ENCODE peak calls at places on chromosomes 5 and 9, in nine cellular contexts. One of them, this sample, is unnamed.

GRCh38 chr9:112750767-112751058 is 153 bp downstream of the SNX30 start:
- DNase-seq in ovary: no peak
- DNase-seq in AG04449: no peak
- DNase-seq in progenitor cell of endocrine pancreas: no peak
- DNase-seq in CD8-positive, alpha-beta T cell: no peak
- DNase-seq in heart left ventricle: no peak
- DNase-seq in SK-N-SH: no peak
- DNase-seq in GM12864: no peak
- DNase-seq in endodermal cell: no peak
- DNase-seq in this sample: no peak

GRCh38 chr9:108569624-108570023 is 286.2 kb downstream of the ACTL7B start:
- DNase-seq in ovary: no peak
- DNase-seq in AG04449: no peak
- DNase-seq in progenitor cell of endocrine pancreas: no peak
- DNase-seq in CD8-positive, alpha-beta T cell: no peak
- DNase-seq in heart left ventricle: no peak
- DNase-seq in SK-N-SH: no peak
- DNase-seq in GM12864: no peak
- DNase-seq in endodermal cell: no peak
- DNase-seq in this sample: peak

GRCh38 chr9:126699401-126699851 is 85.7 kb downstream of the LMX1B start:
- DNase-seq in ovary: no peak
- DNase-seq in AG04449: no peak
- DNase-seq in progenitor cell of endocrine pancreas: no peak
- DNase-seq in CD8-positive, alpha-beta T cell: no peak
- DNase-seq in heart left ventricle: no peak
- DNase-seq in SK-N-SH: peak
- DNase-seq in GM12864: no peak
- DNase-seq in endodermal cell: peak
- DNase-seq in this sample: no peak

GRCh38 chr5:95730730-95731570 is at the start of gene RHOBTB3:
- DNase-seq in ovary: peak
- DNase-seq in AG04449: peak
- DNase-seq in progenitor cell of endocrine pancreas: peak
- DNase-seq in CD8-positive, alpha-beta T cell: peak
- DNase-seq in heart left ventricle: peak
- DNase-seq in SK-N-SH: peak
- DNase-seq in GM12864: no peak
- DNase-seq in endodermal cell: peak
- DNase-seq in this sample: peak

GRCh38 chr5:159091051-159091450 is 8.7 kb downstream of the EBF1 start:
- DNase-seq in ovary: no peak
- DNase-seq in AG04449: no peak
- DNase-seq in progenitor cell of endocrine pancreas: no peak
- DNase-seq in CD8-positive, alpha-beta T cell: no peak
- DNase-seq in heart left ventricle: no peak
- DNase-seq in SK-N-SH: no peak
- DNase-seq in GM12864: no peak
- DNase-seq in endodermal cell: no peak
- DNase-seq in this sample: no peak

GRCh38 chr5:72137826-72138409 is 30.6 kb downstream of the MAP1B start:
- DNase-seq in ovary: no peak
- DNase-seq in AG04449: no peak
- DNase-seq in progenitor cell of endocrine pancreas: no peak
- DNase-seq in CD8-positive, alpha-beta T cell: no peak
- DNase-seq in heart left ventricle: no peak
- DNase-seq in SK-N-SH: no peak
- DNase-seq in GM12864: no peak
- DNase-seq in endodermal cell: no peak
- DNase-seq in this sample: no peak

GRCh38 chr5:72829707-72830106 is 13.2 kb downstream of the TNPO1 start:
- DNase-seq in ovary: no peak
- DNase-seq in AG04449: no peak
- DNase-seq in progenitor cell of endocrine pancreas: no peak
- DNase-seq in CD8-positive, alpha-beta T cell: no peak
- DNase-seq in heart left ventricle: no peak
- DNase-seq in SK-N-SH: no peak
- DNase-seq in GM12864: no peak
- DNase-seq in endodermal cell: no peak
- DNase-seq in this sample: no peak

GRCh38 chr5:35183243-35183955 is 46.9 kb downstream of the PRLR start:
- DNase-seq in ovary: peak
- DNase-seq in AG04449: no peak
- DNase-seq in progenitor cell of endocrine pancreas: no peak
- DNase-seq in CD8-positive, alpha-beta T cell: no peak
- DNase-seq in heart left ventricle: no peak
- DNase-seq in SK-N-SH: peak
- DNase-seq in GM12864: no peak
- DNase-seq in endodermal cell: peak
- DNase-seq in this sample: peak

GRCh38 chr9:137318976-137319375 is 16.9 kb upstream of the NRARP start:
- DNase-seq in ovary: peak
- DNase-seq in AG04449: no peak
- DNase-seq in progenitor cell of endocrine pancreas: peak
- DNase-seq in CD8-positive, alpha-beta T cell: no peak
- DNase-seq in heart left ventricle: peak
- DNase-seq in SK-N-SH: peak
- DNase-seq in GM12864: no peak
- DNase-seq in endodermal cell: peak
- DNase-seq in this sample: no peak

GRCh38 chr5:139181835-139182452 is 16.2 kb downstream of the SIL1 start:
- DNase-seq in ovary: peak
- DNase-seq in AG04449: no peak
- DNase-seq in progenitor cell of endocrine pancreas: no peak
- DNase-seq in CD8-positive, alpha-beta T cell: no peak
- DNase-seq in heart left ventricle: no peak
- DNase-seq in SK-N-SH: no peak
- DNase-seq in GM12864: no peak
- DNase-seq in endodermal cell: no peak
- DNase-seq in this sample: peak

GRCh38 chr9:111013250-111013649 is 25.0 kb downstream of the LPAR1 start:
- DNase-seq in ovary: no peak
- DNase-seq in AG04449: no peak
- DNase-seq in progenitor cell of endocrine pancreas: no peak
- DNase-seq in CD8-positive, alpha-beta T cell: no peak
- DNase-seq in heart left ventricle: no peak
- DNase-seq in SK-N-SH: no peak
- DNase-seq in GM12864: no peak
- DNase-seq in endodermal cell: no peak
- DNase-seq in this sample: no peak

GRCh38 chr5:36079200-36079761 is 12.6 kb upstream of the UGT3A2 start:
- DNase-seq in ovary: no peak
- DNase-seq in AG04449: no peak
- DNase-seq in progenitor cell of endocrine pancreas: no peak
- DNase-seq in CD8-positive, alpha-beta T cell: no peak
- DNase-seq in heart left ventricle: no peak
- DNase-seq in SK-N-SH: peak
- DNase-seq in GM12864: peak
- DNase-seq in endodermal cell: peak
- DNase-seq in this sample: peak

GRCh38 chr5:79513519-79514390 is at the start of gene HOMER1:
- DNase-seq in ovary: peak
- DNase-seq in AG04449: no peak
- DNase-seq in progenitor cell of endocrine pancreas: peak
- DNase-seq in CD8-positive, alpha-beta T cell: peak
- DNase-seq in heart left ventricle: peak
- DNase-seq in SK-N-SH: peak
- DNase-seq in GM12864: peak
- DNase-seq in endodermal cell: peak
- DNase-seq in this sample: peak

DNA sequence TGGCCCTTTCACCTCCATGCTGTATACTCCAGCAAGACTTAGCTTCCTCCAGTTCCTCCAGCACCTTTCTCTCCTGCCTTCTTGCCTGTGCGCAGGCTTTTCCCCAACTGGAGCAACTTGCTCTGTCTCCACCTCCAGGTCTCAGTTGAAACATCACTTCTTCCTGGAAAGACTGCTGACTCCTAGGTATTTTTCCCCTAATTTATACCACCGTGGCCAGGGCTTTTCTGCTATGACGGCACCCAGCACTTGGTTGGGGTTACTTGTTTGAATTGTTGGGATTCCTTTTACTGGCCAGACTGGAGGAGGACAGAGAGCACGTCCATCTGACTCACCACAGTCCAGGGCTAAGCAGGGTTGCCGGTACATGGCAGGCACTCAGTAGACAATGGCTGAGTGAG is 67.5 kb downstream of the KCNIP1 start:
- DNase-seq in ovary: no peak
- DNase-seq in AG04449: peak
- DNase-seq in progenitor cell of endocrine pancreas: no peak
- DNase-seq in CD8-positive, alpha-beta T cell: no peak
- DNase-seq in heart left ventricle: no peak
- DNase-seq in SK-N-SH: no peak
- DNase-seq in GM12864: no peak
- DNase-seq in endodermal cell: peak
- DNase-seq in this sample: peak
- TF ChIP-seq CTCF in ovary: no peak
- TF ChIP-seq CTCF in AG04449: no peak
- TF ChIP-seq CTCF in progenitor cell of endocrine pancreas: no peak
- TF ChIP-seq CTCF in CD8-positive, alpha-beta T cell: no peak
- TF ChIP-seq CTCF in heart left ventricle: no peak
- TF ChIP-seq CTCF in SK-N-SH: no peak
- TF ChIP-seq CTCF in GM12864: no peak
- TF ChIP-seq CTCF in endodermal cell: peak
- TF ChIP-seq CTCF in this sample: no peak

GRCh38 chr5:9545959-9546851 is at the start of gene SEMA5A:
- DNase-seq in ovary: peak
- DNase-seq in AG04449: no peak
- DNase-seq in progenitor cell of endocrine pancreas: peak
- DNase-seq in CD8-positive, alpha-beta T cell: peak
- DNase-seq in heart left ventricle: peak
- DNase-seq in SK-N-SH: peak
- DNase-seq in GM12864: no peak
- DNase-seq in endodermal cell: peak
- DNase-seq in this sample: peak
- TF ChIP-seq CTCF in ovary: no peak
- TF ChIP-seq CTCF in AG04449: peak
- TF ChIP-seq CTCF in progenitor cell of endocrine pancreas: no peak
- TF ChIP-seq CTCF in CD8-positive, alpha-beta T cell: no peak
- TF ChIP-seq CTCF in heart left ventricle: no peak
- TF ChIP-seq CTCF in SK-N-SH: no peak
- TF ChIP-seq CTCF in GM12864: no peak
- TF ChIP-seq CTCF in endodermal cell: peak
- TF ChIP-seq CTCF in this sample: no peak

DNA sequence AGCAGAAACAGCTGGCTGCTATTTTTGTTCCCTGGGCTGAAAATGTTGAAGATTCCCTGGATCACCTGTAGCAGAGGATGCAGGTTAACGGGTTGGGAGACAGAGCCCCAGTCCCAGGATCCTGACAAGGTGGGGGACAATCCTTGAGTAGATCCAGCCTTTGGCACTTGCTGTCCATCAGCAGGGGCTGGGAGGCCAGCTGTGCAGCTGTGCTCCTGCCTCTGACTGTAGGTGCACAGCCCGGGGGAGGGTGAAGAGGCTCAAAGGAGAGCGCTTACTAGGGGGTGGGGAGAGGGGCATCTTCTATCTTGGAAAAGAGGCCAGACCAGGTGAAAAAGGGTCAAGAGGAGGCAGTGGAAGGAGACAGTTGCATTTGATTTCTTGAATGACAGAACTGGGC is 3.5 kb upstream of the DDX41 start:
- DNase-seq in ovary: no peak
- DNase-seq in AG04449: no peak
- DNase-seq in progenitor cell of endocrine pancreas: no peak
- DNase-seq in CD8-positive, alpha-beta T cell: no peak
- DNase-seq in heart left ventricle: no peak
- DNase-seq in SK-N-SH: no peak
- DNase-seq in GM12864: no peak
- DNase-seq in endodermal cell: no peak
- DNase-seq in this sample: no peak
- TF ChIP-seq CTCF in ovary: no peak
- TF ChIP-seq CTCF in AG04449: no peak
- TF ChIP-seq CTCF in progenitor cell of endocrine pancreas: no peak
- TF ChIP-seq CTCF in CD8-positive, alpha-beta T cell: no peak
- TF ChIP-seq CTCF in heart left ventricle: no peak
- TF ChIP-seq CTCF in SK-N-SH: no peak
- TF ChIP-seq CTCF in GM12864: no peak
- TF ChIP-seq CTCF in endodermal cell: no peak
- TF ChIP-seq CTCF in this sample: no peak

GRCh38 chr5:78129632-78130031 is 164.9 kb downstream of the AP3B1 start:
- DNase-seq in ovary: no peak
- DNase-seq in AG04449: no peak
- DNase-seq in progenitor cell of endocrine pancreas: no peak
- DNase-seq in CD8-positive, alpha-beta T cell: no peak
- DNase-seq in heart left ventricle: no peak
- DNase-seq in SK-N-SH: peak
- DNase-seq in GM12864: no peak
- DNase-seq in endodermal cell: no peak
- DNase-seq in this sample: no peak
- TF ChIP-seq CTCF in ovary: no peak
- TF ChIP-seq CTCF in AG04449: no peak
- TF ChIP-seq CTCF in progenitor cell of endocrine pancreas: no peak
- TF ChIP-seq CTCF in CD8-positive, alpha-beta T cell: no peak
- TF ChIP-seq CTCF in heart left ventricle: no peak
- TF ChIP-seq CTCF in SK-N-SH: no peak
- TF ChIP-seq CTCF in GM12864: no peak
- TF ChIP-seq CTCF in endodermal cell: no peak
- TF ChIP-seq CTCF in this sample: no peak

DNA sequence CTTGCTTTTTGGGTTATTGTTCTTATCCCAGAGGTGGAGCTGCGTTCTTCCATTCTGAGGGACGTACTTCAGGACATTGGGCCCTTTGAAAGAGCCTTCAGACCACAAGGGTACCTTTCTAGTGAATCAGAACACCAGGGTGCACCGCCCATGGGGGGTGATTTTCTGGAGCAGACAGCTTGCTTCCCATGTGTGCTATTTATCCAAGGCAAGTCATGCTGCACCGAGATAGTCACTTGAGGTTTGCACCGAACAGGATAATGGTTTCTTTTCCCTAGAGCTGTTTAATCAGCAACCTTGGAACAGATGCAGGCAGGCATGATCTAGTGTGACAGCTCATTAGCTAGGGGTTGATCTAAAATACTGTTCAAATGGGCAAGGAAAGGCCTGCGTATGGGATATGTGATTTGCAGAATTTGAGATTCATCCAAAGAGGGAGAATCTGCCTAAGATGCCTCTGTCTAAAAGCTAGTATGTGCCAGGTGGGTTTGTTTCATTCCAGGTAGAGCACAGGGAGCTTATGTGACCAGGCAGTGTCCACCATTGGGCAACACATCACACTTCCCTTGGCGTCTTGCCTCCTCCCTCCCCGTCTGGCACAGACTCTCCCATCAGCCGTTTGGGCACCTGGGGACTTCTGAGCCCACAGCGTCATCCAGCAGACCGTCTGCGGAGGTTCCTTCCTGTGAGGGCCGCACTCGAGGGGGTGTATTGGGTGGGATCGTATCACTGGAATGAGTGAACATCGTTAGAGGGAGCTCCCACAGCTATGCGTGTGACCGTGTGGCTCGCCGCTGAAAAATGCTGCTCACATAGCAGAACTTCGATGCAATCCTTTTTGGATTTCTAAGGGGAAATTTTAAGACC is 23.0 kb downstream of the ABL1 start:
- DNase-seq in ovary: peak
- DNase-seq in AG04449: peak
- DNase-seq in progenitor cell of endocrine pancreas: no peak
- DNase-seq in CD8-positive, alpha-beta T cell: no peak
- DNase-seq in heart left ventricle: peak
- DNase-seq in SK-N-SH: no peak
- DNase-seq in GM12864: no peak
- DNase-seq in endodermal cell: no peak
- DNase-seq in this sample: peak
- TF ChIP-seq CTCF in ovary: no peak
- TF ChIP-seq CTCF in AG04449: no peak
- TF ChIP-seq CTCF in progenitor cell of endocrine pancreas: no peak
- TF ChIP-seq CTCF in CD8-positive, alpha-beta T cell: no peak
- TF ChIP-seq CTCF in heart left ventricle: no peak
- TF ChIP-seq CTCF in SK-N-SH: no peak
- TF ChIP-seq CTCF in GM12864: no peak
- TF ChIP-seq CTCF in endodermal cell: no peak
- TF ChIP-seq CTCF in this sample: no peak

GRCh38 chr9:90141723-90142122 is 500.9 kb downstream of the DIRAS2 start:
- DNase-seq in ovary: no peak
- DNase-seq in AG04449: no peak
- DNase-seq in progenitor cell of endocrine pancreas: no peak
- DNase-seq in CD8-positive, alpha-beta T cell: no peak
- DNase-seq in heart left ventricle: no peak
- DNase-seq in SK-N-SH: peak
- DNase-seq in GM12864: peak
- DNase-seq in endodermal cell: no peak
- DNase-seq in this sample: peak
- TF ChIP-seq CTCF in ovary: no peak
- TF ChIP-seq CTCF in AG04449: peak
- TF ChIP-seq CTCF in progenitor cell of endocrine pancreas: peak
- TF ChIP-seq CTCF in CD8-positive, alpha-beta T cell: no peak
- TF ChIP-seq CTCF in heart left ventricle: peak
- TF ChIP-seq CTCF in SK-N-SH: peak
- TF ChIP-seq CTCF in GM12864: peak
- TF ChIP-seq CTCF in endodermal cell: peak
- TF ChIP-seq CTCF in this sample: peak

This sample was measured in fibroblast of pulmonary artery.